ENCODE peak calls at places on chromosomes 5 and 9, in eight cellular contexts. Q is endodermal cell; J is suprapubic skin; W is NCI-H2029 treated with DMSO at 0.1 percent for 48 hours; T is effector memory CD8-positive, alpha-beta T cell; P is HTR-8/SVneo; Y is COR-L47; A is CD4-positive, alpha-beta memory T cell. R is an unnamed sample.

GRCh38 chr9:72602629-72603028 is 81.2 kb downstream of the TMC1 start:
- DNase-seq in Q (no peak), J (no peak), W (no peak), T (no peak), P (no peak), Y (no peak), A (no peak), R (no peak)

GRCh38 chr9:109117856-109118801 is 1.6 kb downstream of the TMEM245 start:
- DNase-seq in Q (no peak), J (no peak), W (no peak), T (no peak), P (peak; percentile 69), Y (peak; percentile 5), A (peak; percentile 46), R (no peak)

GRCh38 chr5:142826741-142827492 is 56.7 kb downstream of the ARHGAP26 start:
- DNase-seq in Q (no peak), J (no peak), W (no peak), T (peak; percentile 16), P (peak; percentile 43), Y (no peak), A (no peak), R (no peak)

GRCh38 chr9:38001430-38001829 is 67.6 kb downstream of the SHB start:
- DNase-seq in Q (no peak), J (no peak), W (no peak), T (no peak), P (no peak), Y (no peak), A (no peak), R (no peak)

GRCh38 chr9:27195191-27195590 is 86.2 kb downstream of the TEK start:
- DNase-seq in Q (no peak), J (no peak), W (no peak), T (no peak), P (no peak), Y (no peak), A (no peak), R (no peak)

GRCh38 chr5:81852277-81853004 is 101.5 kb upstream of the SSBP2 start:
- DNase-seq in Q (peak; percentile 87), J (peak; percentile 71), W (no peak), T (no peak), P (no peak), Y (peak; percentile 75), A (peak; percentile 19), R (no peak)

GRCh38 chr5:148733601-148734438 is 79.5 kb upstream of the HTR4 start:
- DNase-seq in Q (peak; percentile 91), J (peak; percentile 82), W (peak; percentile 48), T (peak; percentile 72), P (peak; percentile 29), Y (peak; percentile 85), A (peak; percentile 51), R (peak; percentile 90)

GRCh38 chr9:112288029-112288428 is 45.4 kb downstream of the PTBP3 start:
- DNase-seq in Q (no peak), J (no peak), W (peak; percentile 56), T (no peak), P (no peak), Y (no peak), A (no peak), R (no peak)

GRCh38 chr9:20989923-20990341 is 41.5 kb downstream of the HACD4 start:
- DNase-seq in Q (no peak), J (peak; percentile 64), W (no peak), T (no peak), P (no peak), Y (peak; percentile 60), A (no peak), R (peak; percentile 67)

GRCh38 chr9:68998812-68999211 is 15.1 kb downstream of the PRKACG start:
- DNase-seq in Q (no peak), J (no peak), W (no peak), T (no peak), P (no peak), Y (no peak), A (no peak), R (no peak)

GRCh38 chr9:14170973-14171596 is 142.9 kb downstream of the NFIB start:
- DNase-seq in Q (no peak), J (no peak), W (no peak), T (no peak), P (peak; percentile 3), Y (no peak), A (no peak), R (no peak)

GRCh38 chr5:32831630-32832029 is 120.5 kb downstream of the NPR3 start:
- DNase-seq in Q (no peak), J (no peak), W (no peak), T (no peak), P (no peak), Y (no peak), A (no peak), R (no peak)

GRCh38 chr5:179778591-179778990 is 15.2 kb upstream of the LTC4S start:
- DNase-seq in Q (no peak), J (no peak), W (no peak), T (no peak), P (no peak), Y (no peak), A (no peak), R (no peak)

GRCh38 chr5:169065400-169065799 is 235.5 kb downstream of the SLIT3 start:
- DNase-seq in Q (no peak), J (no peak), W (no peak), T (no peak), P (no peak), Y (no peak), A (no peak), R (no peak)

GRCh38 chr5:65076251-65076869 is 307.6 kb downstream of the CWC27 start:
- DNase-seq in Q (peak; percentile 71), J (no peak), W (no peak), T (peak; percentile 30), P (peak; percentile 49), Y (peak; percentile 28), A (peak; percentile 53), R (no peak)

GRCh38 chr9:134747951-134748489 is 106.4 kb downstream of the COL5A1 start:
- DNase-seq in Q (no peak), J (no peak), W (no peak), T (no peak), P (no peak), Y (no peak), A (no peak), R (no peak)

GRCh38 chr5:143775258-143775657 is 36.7 kb upstream of the HMHB1 start:
- DNase-seq in Q (no peak), J (no peak), W (no peak), T (no peak), P (no peak), Y (no peak), A (no peak), R (no peak)

GRCh38 chr5:26700759-26701384 is 337.5 kb downstream of the CDH9 start:
- DNase-seq in Q (peak; percentile 82), J (no peak), W (peak; percentile 86), T (no peak), P (peak; percentile 78), Y (peak; percentile 78), A (no peak), R (no peak)

GRCh38 chr5:150599917-150600511 is 40.4 kb upstream of the SYNPO start:
- DNase-seq in Q (no peak), J (peak; percentile 82), W (peak; percentile 57), T (no peak), P (peak; percentile 88), Y (peak; percentile 50), A (no peak), R (peak; percentile 93)

GRCh38 chr9:108272350-108272899 is 583.4 kb downstream of the ACTL7B start:
- DNase-seq in Q (peak; percentile 85), J (no peak), W (peak; percentile 89), T (no peak), P (peak; percentile 67), Y (peak; percentile 89), A (no peak), R (peak; percentile 69)

GRCh38 chr5:95725071-95725820 is 5.9 kb upstream of the RHOBTB3 start:
- DNase-seq in Q (no peak), J (no peak), W (no peak), T (no peak), P (no peak), Y (no peak), A (no peak), R (no peak)

GRCh38 chr5:55223988-55224240 is 3.2 kb downstream of the MCIDAS start:
- DNase-seq in Q (no peak), J (no peak), W (no peak), T (no peak), P (no peak), Y (no peak), A (no peak), R (no peak)

GRCh38 chr5:55191165-55191564 is 18.2 kb upstream of the CDC20B start:
- DNase-seq in Q (no peak), J (no peak), W (no peak), T (no peak), P (no peak), Y (no peak), A (no peak), R (no peak)

R was measured in sciatic nerve.